ENCODE peak calls at places on chromosomes 4 and X, in four cellular contexts. Q, C, V and D are unnamed samples.

GRCh38 chr4:149572711-149573110 is 242.9 kb downstream of the IQCM start:
- DNase-seq in Q (no peak), C (no peak), V (no peak), D (no peak)

GRCh38 chr4:101599620-101600019 is 190.9 kb upstream of the BANK1 start:
- DNase-seq in Q (no peak), C (no peak), V (peak), D (peak)

GRCh38 chr4:182346250-182346649 is 103.0 kb downstream of the TENM3 start:
- DNase-seq in Q (no peak), C (no peak), V (no peak), D (no peak)

GRCh38 chrX:19624754-19625153 is 109.4 kb upstream of the MAP3K15 start:
- DNase-seq in Q (no peak), C (no peak), V (peak), D (no peak)

GRCh38 chr4:147138171-147138570 is 192.5 kb upstream of the TTC29 start:
- DNase-seq in Q (no peak), C (no peak), V (peak), D (no peak)

GRCh38 chr4:84286048-84286447 is 213.0 kb downstream of the NKX6-1 start:
- DNase-seq in Q (peak), C (no peak), V (no peak), D (no peak)

GRCh38 chr4:84393193-84393592 is 105.9 kb downstream of the NKX6-1 start:
- DNase-seq in Q (no peak), C (no peak), V (no peak), D (no peak)

GRCh38 chrX:136275553-136275952 is 24.4 kb upstream of the MAP7D3 start:
- DNase-seq in Q (no peak), C (no peak), V (no peak), D (no peak)

GRCh38 chrX:39541881-39542280 is 555.9 kb downstream of the BCOR start:
- DNase-seq in Q (no peak), C (no peak), V (no peak), D (no peak)

GRCh38 chr4:156545003-156545785 is 426.4 kb downstream of the PDGFC start:
- DNase-seq in Q (no peak), C (no peak), V (peak), D (no peak)

GRCh38 chrX:104335765-104336164 is 81.0 kb upstream of the ESX1 start:
- DNase-seq in Q (no peak), C (no peak), V (peak), D (peak)

GRCh38 chrX:142095816-142096215 is 109.3 kb downstream of the MAGEC2 start:
- DNase-seq in Q (no peak), C (no peak), V (peak), D (no peak)

GRCh38 chr4:81504685-81505598 is 33.2 kb upstream of the RASGEF1B start:
- DNase-seq in Q (no peak), C (peak), V (no peak), D (no peak)

GRCh38 chr4:118727360-118727759 is 42.2 kb downstream of the METTL14 start:
- DNase-seq in Q (no peak), C (no peak), V (peak), D (no peak)

GRCh38 chr4:85928775-85929585 is 430.9 kb downstream of the MAPK10 start:
- DNase-seq in Q (no peak), C (no peak), V (peak), D (no peak)

GRCh38 chrX:68942141-68942540 is 113.3 kb downstream of the EFNB1 start:
- DNase-seq in Q (no peak), C (no peak), V (no peak), D (no peak)

GRCh38 chr4:80142396-80143304 is 54.7 kb upstream of the PRDM8 start:
- DNase-seq in Q (no peak), C (no peak), V (peak), D (no peak)

GRCh38 chr4:6925357-6925836 is 15.8 kb downstream of the TBC1D14 start:
- DNase-seq in Q (no peak), C (no peak), V (no peak), D (no peak)

GRCh38 chr4:65747386-65747785 is 77.1 kb upstream of the EPHA5 start:
- DNase-seq in Q (no peak), C (no peak), V (peak), D (peak)

GRCh38 chr4:150255610-150256580 is 177.7 kb downstream of the DCLK2 start:
- DNase-seq in Q (no peak), C (no peak), V (no peak), D (no peak)

GRCh38 chr4:1982124-1983052 is 26.4 kb downstream of the NELFA start:
- DNase-seq in Q (no peak), C (no peak), V (no peak), D (no peak)

GRCh38 chrX:115894087-115894486 is 276.5 kb upstream of the AGTR2 start:
- DNase-seq in Q (no peak), C (no peak), V (peak), D (no peak)

GRCh38 chr4:153335665-153336064 is 8.8 kb upstream of the MND1 start:
- DNase-seq in Q (no peak), C (no peak), V (peak), D (no peak)

GRCh38 chrX:153922932-153923857 is 2.9 kb downstream of the ARHGAP4 start:
- DNase-seq in Q (peak), C (no peak), V (peak), D (peak)

GRCh38 chrX:37371578-37371981 is 22.4 kb downstream of the PRRG1 start:
- DNase-seq in Q (no peak), C (no peak), V (no peak), D (no peak)

GRCh38 chr4:26323807-26324206 is 3.0 kb downstream of the RBPJ start:
- DNase-seq in Q (no peak), C (no peak), V (peak), D (no peak)

GRCh38 chrX:13092455-13092941 is 48.1 kb upstream of the FAM9C start:
- DNase-seq in Q (no peak), C (peak), V (no peak), D (no peak)

GRCh38 chrX:39725114-39725513 is 372.6 kb downstream of the BCOR start:
- DNase-seq in Q (no peak), C (no peak), V (no peak), D (no peak)

GRCh38 chr4:117874241-117874640 is 160.0 kb upstream of the NDST3 start:
- DNase-seq in Q (no peak), C (no peak), V (no peak), D (no peak)

GRCh38 chrX:52865328-52865980 is 2.4 kb downstream of the XAGE3 start:
- DNase-seq in Q (no peak), C (no peak), V (peak), D (no peak)

GRCh38 chr4:83855044-83855443 is 319.1 kb downstream of the GPAT3 start:
- DNase-seq in Q (no peak), C (no peak), V (peak), D (peak)

GRCh38 chr4:151031831-151032605 is 16.9 kb upstream of the LRBA start:
- DNase-seq in Q (no peak), C (no peak), V (peak), D (peak)

GRCh38 chrX:40727599-40728252 is 7.6 kb downstream of the MED14 start:
- DNase-seq in Q (no peak), C (no peak), V (peak), D (no peak)

GRCh38 chr4:54439831-54440243 is 210.7 kb downstream of the PDGFRA start:
- DNase-seq in Q (peak), C (no peak), V (peak), D (peak)

GRCh38 chrX:70762285-70762684 is 146.2 kb downstream of the TEX11 start:
- DNase-seq in Q (no peak), C (no peak), V (no peak), D (no peak)

GRCh38 chrX:20729421-20729820 is 462.7 kb upstream of the RPS6KA3 start:
- DNase-seq in Q (no peak), C (no peak), V (no peak), D (peak)

GRCh38 chr4:125520258-125520990 is 205.7 kb downstream of the FAT4 start:
- DNase-seq in Q (no peak), C (no peak), V (peak), D (peak)

GRCh38 chr4:17347445-17347844 is 164.4 kb downstream of the QDPR start:
- DNase-seq in Q (peak), C (peak), V (peak), D (no peak)